ENCODE peak calls at places on chromosomes 11 and 22, in four cellular contexts. D is cardiac muscle cell; G is GM12865; U is CD8-positive, alpha-beta T cell. X is an unnamed sample.

GRCh38 chr11:44886765-44887164 is 63.9 kb downstream of the TP53I11 start:
- DNase-seq in D (peak; percentile 71), G (no peak), U (no peak), X (no peak)

GRCh38 chr11:19510468-19510867 is 202.2 kb upstream of the NAV2 start:
- DNase-seq in U (no peak), G (no peak), D (no peak), X (no peak)

GRCh38 chr22:19853879-19854777 is 546 bp downstream of the GNB1L start:
- DNase-seq in D (no peak), G (peak; percentile 31), U (no peak), X (peak; percentile 36)

GRCh38 chr11:64003807-64004589 is 17.8 kb downstream of the OTUB1 start:
- DNase-seq in D (peak; percentile 36), U (no peak), G (no peak), X (no peak)

GRCh38 chr11:82796970-82797594 is 63.4 kb upstream of the FAM181B start:
- DNase-seq in U (no peak), G (no peak), D (no peak), X (no peak)

GRCh38 chr11:64445651-64446050 is 86.7 kb downstream of the RPS6KA4 start:
- DNase-seq in U (no peak), D (no peak), G (no peak), X (no peak)

GRCh38 chr11:114562166-114562916 is 2.7 kb upstream of the NXPE1 start:
- DNase-seq in G (no peak), U (no peak), D (peak; percentile 68), X (no peak)

GRCh38 chr22:36926721-36927435 is 13.4 kb downstream of the CSF2RB start:
- DNase-seq in U (no peak), G (no peak), D (no peak), X (no peak)

GRCh38 chr11:129435499-129436245 is 60.0 kb downstream of the BARX2 start:
- DNase-seq in G (no peak), U (no peak), D (no peak), X (no peak)

DNA sequence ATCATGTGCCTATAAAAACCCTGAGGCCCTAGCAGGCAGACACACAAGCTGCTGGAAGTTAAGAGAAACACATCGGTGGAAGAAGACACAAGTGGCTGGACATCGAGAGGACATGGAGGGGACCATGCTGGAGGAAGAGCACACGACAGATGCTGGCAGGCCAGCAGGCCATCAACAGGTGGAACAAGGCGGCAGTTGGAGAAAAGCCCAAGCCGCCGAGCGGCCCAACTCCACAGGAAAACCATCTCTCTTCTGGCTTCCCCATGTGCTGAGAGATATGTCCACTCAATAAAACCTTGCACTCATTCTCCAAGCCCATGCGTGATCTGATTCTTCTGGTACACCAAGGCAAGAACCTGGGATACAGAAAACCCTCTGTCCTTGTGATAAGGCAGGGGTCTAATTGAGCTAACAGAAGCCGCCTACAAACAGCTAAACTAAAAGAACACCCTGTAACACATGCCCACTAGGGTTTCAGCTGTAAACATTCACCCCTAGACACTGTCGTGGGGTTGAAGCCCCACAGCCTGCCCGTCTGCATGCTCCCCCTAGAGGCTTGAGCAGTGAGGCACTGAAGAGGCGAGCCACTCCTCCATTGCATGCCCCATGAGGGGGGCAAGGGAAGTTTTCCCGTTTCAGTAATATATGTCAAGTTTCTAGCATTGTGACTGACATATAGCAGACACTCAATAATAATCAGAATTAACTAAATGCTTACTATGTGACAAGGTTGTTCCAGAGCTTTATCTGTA is 39.0 kb upstream of the MMP20 start:
- DNase-seq in D (peak; percentile 11), G (peak; percentile 26), U (no peak), X (no peak)
- TF ChIP-seq CTCF in D (peak; percentile 45), G (peak; percentile 57), U (no peak), X (peak; percentile 28)

GRCh38 chr22:43136801-43137200 is 6.4 kb downstream of the MCAT start:
- DNase-seq in U (no peak), G (no peak), D (no peak), X (no peak)

GRCh38 chr22:43134553-43134952 is 8.6 kb downstream of the MCAT start:
- DNase-seq in U (no peak), D (no peak), G (no peak), X (no peak)

GRCh38 chr22:43135565-43135964 is 7.6 kb downstream of the MCAT start:
- DNase-seq in G (no peak), U (no peak), D (no peak), X (no peak)

GRCh38 chr22:43133401-43133800 is 9.8 kb downstream of the MCAT start:
- DNase-seq in D (no peak), G (no peak), U (no peak), X (no peak)

DNA sequence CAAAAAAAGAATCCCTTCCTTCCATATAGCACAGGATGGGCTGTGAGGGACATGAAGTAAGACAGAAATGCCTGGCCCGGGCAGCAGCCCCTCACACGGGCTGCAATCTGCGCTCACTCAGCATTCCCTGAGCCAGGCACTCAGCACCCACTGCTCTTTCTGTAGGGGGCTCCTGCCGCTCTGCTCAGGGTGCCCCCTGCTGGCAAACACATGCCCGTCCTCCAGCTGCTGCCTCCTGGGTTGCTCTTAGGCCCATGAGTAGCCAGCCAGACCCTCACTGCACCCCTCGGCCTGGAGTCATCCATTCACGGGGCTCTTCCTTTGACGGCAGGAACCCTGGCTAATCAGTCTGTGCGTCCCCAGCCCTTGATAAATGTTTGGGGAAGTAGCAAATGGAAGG is 6.9 kb downstream of the MCAT start:
- DNase-seq in U (peak; percentile 61), D (peak; percentile 57), G (peak; percentile 68), X (peak; percentile 55)
- TF ChIP-seq CTCF in U (peak; percentile 57), D (peak; percentile 77), G (peak; percentile 86), X (peak; percentile 72)

GRCh38 chr11:81449588-81450155 is 1284.0 kb downstream of the FAM181B start:
- DNase-seq in G (no peak), D (no peak), U (no peak), X (no peak)

GRCh38 chr11:81444306-81444705 is 1289.4 kb downstream of the FAM181B start:
- DNase-seq in G (no peak), U (no peak), D (no peak), X (no peak)
- TF ChIP-seq CTCF in G (no peak), U (no peak), D (no peak), X (peak; percentile 40)

GRCh38 chr11:85182437-85183109 is 444.6 kb downstream of the DLG2 start:
- DNase-seq in G (peak; percentile 44), U (no peak), D (no peak), X (peak; percentile 20)
- TF ChIP-seq CTCF in G (peak; percentile 45), U (no peak), D (no peak), X (peak; percentile 72)

GRCh38 chr11:86610559-86611341 is 61.7 kb downstream of the ME3 start:
- DNase-seq in G (no peak), D (no peak), U (no peak), X (no peak)

GRCh38 chr11:86608251-86608799 is 64.1 kb downstream of the ME3 start:
- DNase-seq in G (peak; percentile 63), U (no peak), D (peak; percentile 86), X (peak; percentile 46)

GRCh38 chr11:86606270-86606848 is 66.1 kb downstream of the ME3 start:
- DNase-seq in U (no peak), G (no peak), D (no peak), X (no peak)

GRCh38 chr11:86606849-86607481 is 65.5 kb downstream of the ME3 start:
- DNase-seq in G (no peak), D (no peak), U (no peak), X (no peak)
- TF ChIP-seq CTCF in G (no peak), D (no peak), U (no peak), X (no peak)

X was measured in neural crest cell.